ENCODE peak calls at places on chromosomes 4 and X, in six cellular contexts. O is PC-9, M is IMR-90, H is cardiac muscle cell, W is cardiac fibroblast, I is endothelial cell of umbilical vein. E is an unnamed sample.

GRCh38 chr4:15920723-15921591 is 17.6 kb downstream of the FGFBP1 start:
- DNase-seq in W (peak), M (peak), H (peak), I (peak), O (peak), E (peak)

GRCh38 chrX:51892921-51893745 is at the start of gene MAGED1:
- DNase-seq in H (peak), O (peak), M (peak), I (peak), W (peak), E (peak)

GRCh38 chr4:43066415-43066814 is 173.9 kb downstream of the GRXCR1 start:
- DNase-seq in I (no peak), W (no peak), M (no peak), H (no peak), O (no peak), E (no peak)

GRCh38 chr4:1765409-1766335 is 27.4 kb upstream of the FGFR3 start:
- DNase-seq in H (no peak), M (no peak), O (no peak), I (no peak), W (no peak), E (no peak)

GRCh38 chr4:2805712-2806391 is 13.0 kb downstream of the SH3BP2 start:
- DNase-seq in I (peak), O (peak), W (no peak), H (no peak), M (no peak), E (no peak)

GRCh38 chr4:5705672-5706310 is 2.6 kb downstream of the EVC2 start:
- DNase-seq in O (no peak), I (no peak), H (peak), M (no peak), W (peak), E (no peak)

GRCh38 chr4:84286048-84286447 is 213.0 kb downstream of the NKX6-1 start:
- DNase-seq in I (no peak), M (no peak), H (no peak), W (no peak), O (no peak), E (no peak)

GRCh38 chrX:83022020-83022419 is 486.1 kb upstream of the POU3F4 start:
- DNase-seq in M (no peak), H (no peak), W (peak), O (no peak), I (no peak), E (no peak)

GRCh38 chr4:157075811-157076577 is at the start of gene GLRB:
- DNase-seq in W (no peak), I (peak), O (no peak), H (peak), M (peak), E (no peak)

GRCh38 chr4:169225058-169225751 is 45.6 kb downstream of the SH3RF1 start:
- DNase-seq in I (peak), H (no peak), M (peak), O (peak), W (peak), E (peak)

GRCh38 chrX:105752334-105752733 is 70.0 kb upstream of the NRK start:
- DNase-seq in W (no peak), O (no peak), M (no peak), H (no peak), I (no peak), E (no peak)

GRCh38 chr4:1244081-1244977 is 4.6 kb downstream of the CTBP1 start:
- DNase-seq in I (no peak), W (no peak), M (no peak), H (no peak), O (no peak), E (no peak)

GRCh38 chr4:106496066-106496465 is 127.5 kb upstream of the GIMD1 start:
- DNase-seq in M (no peak), W (no peak), H (no peak), I (no peak), O (no peak), E (no peak)

GRCh38 chrX:153882086-153882498 is 3.9 kb downstream of the L1CAM start:
- DNase-seq in H (no peak), O (no peak), W (no peak), M (peak), I (no peak), E (no peak)
- TF ChIP-seq CTCF in H (no peak), O (no peak), W (no peak), M (no peak), I (no peak), E (no peak)

GRCh38 chr4:140373328-140374129 is at the start of gene SCOC:
- DNase-seq in M (peak), I (peak), H (peak), O (peak), W (peak), E (peak)

GRCh38 chr4:140367738-140368137 is 5.7 kb upstream of the SCOC start:
- DNase-seq in M (peak), H (no peak), I (peak), O (peak), W (peak), E (peak)

GRCh38 chr4:140368686-140369085 is 4.8 kb upstream of the SCOC start:
- DNase-seq in I (no peak), M (peak), O (no peak), H (no peak), W (no peak), E (no peak)

GRCh38 chr4:140374130-140374477 is 658 bp downstream of the SCOC start:
- DNase-seq in M (no peak), I (no peak), H (no peak), O (peak), W (no peak), E (peak)

DNA sequence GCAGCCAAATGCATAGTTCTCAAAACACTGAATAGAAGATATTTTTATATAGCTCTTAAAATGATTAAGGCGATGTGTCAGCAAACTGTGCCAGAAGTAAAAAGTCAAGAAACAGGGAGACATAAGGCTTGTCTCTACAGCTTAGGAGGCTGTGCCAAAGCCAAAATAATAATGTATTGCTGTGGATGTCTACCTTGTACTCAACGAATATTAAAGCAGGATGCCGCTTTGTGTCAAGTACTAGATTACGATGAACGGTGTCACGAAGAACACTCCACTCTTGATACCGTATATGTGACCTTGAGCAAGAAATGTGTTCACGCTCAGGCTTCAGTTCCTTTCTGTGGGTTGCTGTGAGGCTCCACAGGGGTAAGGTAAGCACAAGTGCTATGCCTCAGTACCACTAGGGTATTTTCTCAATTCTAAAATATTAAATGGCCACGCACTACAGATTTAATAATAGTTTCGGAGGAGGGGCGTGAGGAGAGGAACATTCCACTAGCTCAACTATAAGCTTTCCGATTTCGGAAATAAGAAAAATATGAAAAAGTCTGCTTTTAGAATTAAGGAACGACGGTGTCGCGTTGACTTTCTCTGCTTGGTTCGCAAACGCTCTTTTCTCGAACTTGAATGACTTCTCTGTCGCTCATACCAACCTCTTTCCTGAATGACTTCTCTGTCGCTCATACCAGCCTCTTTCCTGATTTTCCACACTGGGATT is 679 bp upstream of the SCOC start:
- DNase-seq in H (peak), M (peak), O (no peak), W (peak), I (no peak), E (peak)
- TF ChIP-seq CTCF in H (no peak), M (no peak), O (peak), W (peak), I (peak), E (peak)

DNA sequence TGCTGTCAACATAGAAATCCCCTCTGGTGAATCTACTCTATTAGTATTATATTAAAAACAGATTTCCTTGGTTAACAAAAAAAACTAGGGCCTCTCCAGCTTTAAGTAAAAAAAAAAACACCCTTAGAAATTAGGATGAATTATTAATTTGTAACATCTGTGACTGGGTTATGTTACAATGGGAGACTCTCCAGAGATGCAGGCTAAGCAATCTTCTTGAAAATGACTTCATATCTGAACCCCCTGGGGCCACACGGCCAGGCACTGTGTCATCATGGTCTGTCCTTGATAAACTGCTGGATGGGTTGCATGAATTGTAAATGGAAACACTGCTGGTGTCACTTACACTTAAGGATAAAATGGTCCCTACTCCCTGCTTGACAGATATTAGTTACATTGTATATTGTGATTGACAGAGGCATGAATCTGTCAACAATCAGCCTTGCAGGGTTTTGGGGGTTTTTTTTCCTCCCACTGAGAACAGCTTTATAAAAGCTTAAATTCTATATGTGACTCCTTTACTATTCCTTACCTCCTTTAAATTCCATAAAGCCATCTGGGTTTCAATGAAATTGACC is 49.1 kb downstream of the PRKG2 start:
- DNase-seq in H (no peak), W (peak), M (peak), I (no peak), O (no peak), E (peak)
- TF ChIP-seq CTCF in H (no peak), W (no peak), M (no peak), I (no peak), O (no peak), E (no peak)

GRCh38 chrX:50093627-50094026 is 107.2 kb downstream of the AKAP4 start:
- DNase-seq in H (no peak), O (no peak), M (no peak), W (no peak), I (no peak), E (no peak)

GRCh38 chrX:50097121-50097520 is 103.7 kb downstream of the AKAP4 start:
- DNase-seq in O (no peak), H (no peak), M (no peak), I (no peak), W (no peak), E (no peak)

GRCh38 chrX:50098749-50099148 is 102.1 kb downstream of the AKAP4 start:
- DNase-seq in I (no peak), M (no peak), W (no peak), O (no peak), H (no peak), E (no peak)

GRCh38 chrX:50100188-50100587 is 100.6 kb downstream of the AKAP4 start:
- DNase-seq in I (peak), O (no peak), H (peak), W (peak), M (no peak), E (peak)

GRCh38 chrX:50098241-50098640 is 102.6 kb downstream of the AKAP4 start:
- DNase-seq in M (no peak), O (no peak), I (no peak), H (no peak), W (no peak), E (no peak)
- TF ChIP-seq CTCF in M (no peak), O (no peak), I (no peak), H (no peak), W (no peak), E (no peak)

DNA sequence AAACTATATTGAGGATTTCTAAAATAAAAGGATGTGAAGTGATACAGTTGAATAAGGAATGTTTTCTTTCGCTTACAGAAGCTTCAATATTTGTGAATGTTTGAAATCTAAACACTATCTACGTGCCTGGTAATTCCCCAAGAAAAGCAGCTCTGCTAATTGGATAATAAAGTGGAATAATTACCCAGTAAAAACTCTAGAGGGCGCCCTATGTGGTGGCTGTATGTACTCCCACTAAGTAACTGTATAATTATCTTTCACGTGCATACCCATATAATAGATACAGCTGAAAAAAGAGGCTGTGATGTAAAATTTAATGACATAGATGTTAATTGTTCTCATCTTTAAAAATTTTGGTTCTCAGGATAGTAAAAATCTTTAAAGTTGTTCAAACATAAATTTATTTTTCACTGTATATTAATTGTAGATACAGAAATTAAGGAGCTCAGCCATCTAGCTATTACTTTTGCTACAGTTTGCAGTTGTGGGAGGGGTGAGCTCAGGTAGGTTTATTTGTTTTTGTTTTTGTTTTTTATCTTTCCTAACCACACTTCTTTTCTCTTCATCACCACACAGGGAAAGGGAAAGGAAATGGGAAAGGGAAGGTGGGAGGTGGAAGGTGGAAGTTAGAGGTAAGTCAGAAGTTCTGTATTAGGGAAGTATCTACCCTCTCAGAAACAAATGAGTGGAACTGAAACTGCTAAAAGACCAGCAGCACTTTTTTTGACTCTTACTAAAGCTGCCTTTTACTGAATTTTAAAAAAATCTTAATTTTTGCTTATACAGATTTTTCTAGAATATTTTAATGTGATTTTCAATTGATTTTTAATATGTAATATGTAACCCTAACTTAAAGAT is 151.7 kb upstream of the RPS6KA6 start:
- DNase-seq in M (peak), W (peak), H (peak), O (no peak), I (peak), E (peak)
- TF ChIP-seq CTCF in M (peak), W (peak), H (peak), O (peak), I (peak), E (peak)

DNA sequence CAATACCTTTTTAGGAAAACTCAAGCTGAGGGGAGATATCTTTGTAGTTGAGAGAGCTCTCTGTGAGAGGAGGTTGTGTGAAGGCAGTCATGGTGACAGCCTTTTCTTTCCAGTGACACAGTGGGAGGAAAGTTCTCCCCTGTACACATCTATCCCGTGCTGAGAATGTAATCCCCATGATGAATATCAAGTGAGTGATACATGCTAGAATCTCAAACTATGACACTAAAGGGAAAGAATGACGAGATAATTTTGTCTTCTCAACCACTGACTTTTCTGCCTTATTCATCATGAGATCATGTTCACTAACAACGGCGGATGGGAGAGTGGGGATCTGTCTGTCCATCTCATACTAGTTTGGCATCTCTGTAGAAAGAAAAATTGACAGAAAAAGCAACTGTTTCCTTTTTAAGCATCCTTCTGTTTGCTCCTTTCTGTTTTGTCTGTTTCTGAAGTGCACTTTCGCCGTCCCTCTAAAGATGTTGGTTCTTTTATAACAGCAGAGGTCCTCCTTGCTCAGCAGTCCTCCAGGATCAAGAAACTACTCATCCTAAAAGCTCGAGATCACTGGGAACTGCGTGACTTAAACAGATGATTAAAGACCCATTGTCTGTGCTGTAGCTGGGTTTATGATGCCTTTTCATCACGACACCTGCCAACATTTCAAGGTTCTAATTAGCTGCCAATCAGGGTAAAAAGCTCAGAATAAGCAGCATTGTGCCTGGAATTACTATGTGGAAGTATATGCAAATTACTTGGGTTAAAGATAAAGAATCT is 137.6 kb downstream of the DCK start:
- DNase-seq in M (peak), H (no peak), O (no peak), W (peak), I (no peak), E (peak)
- TF ChIP-seq CTCF in M (peak), H (no peak), O (no peak), W (no peak), I (no peak), E (peak)

DNA sequence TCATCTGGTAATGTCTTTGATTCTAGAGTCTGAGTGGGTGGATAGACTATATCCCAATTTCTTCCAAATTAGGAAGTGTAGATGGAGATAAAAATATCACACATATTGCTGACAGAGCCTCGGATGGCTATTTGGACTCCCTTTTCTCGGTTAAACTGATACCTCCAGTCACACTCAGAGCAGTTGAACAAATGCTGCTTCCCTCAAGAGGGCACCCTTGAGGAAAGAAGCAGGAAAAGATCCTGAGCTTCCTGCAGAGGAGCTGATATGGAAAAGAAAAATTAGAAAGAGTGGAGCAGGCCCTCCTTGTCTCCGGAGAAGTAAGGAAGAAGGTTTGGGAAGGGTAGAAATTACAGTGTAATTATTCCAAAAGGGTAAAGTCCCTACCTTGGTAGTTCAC is 96.2 kb upstream of the CCSER1 start:
- DNase-seq in I (peak), H (peak), W (no peak), O (no peak), M (no peak), E (no peak)
- TF ChIP-seq CTCF in I (no peak), H (no peak), W (no peak), O (no peak), M (no peak), E (no peak)

GRCh38 chr4:60868232-60868960 is 331.7 kb upstream of the ADGRL3 start:
- DNase-seq in W (no peak), I (no peak), M (no peak), O (no peak), H (no peak), E (no peak)

GRCh38 chr4:60863442-60863841 is 336.7 kb upstream of the ADGRL3 start:
- DNase-seq in H (no peak), W (no peak), I (no peak), M (no peak), O (no peak), E (no peak)

DNA sequence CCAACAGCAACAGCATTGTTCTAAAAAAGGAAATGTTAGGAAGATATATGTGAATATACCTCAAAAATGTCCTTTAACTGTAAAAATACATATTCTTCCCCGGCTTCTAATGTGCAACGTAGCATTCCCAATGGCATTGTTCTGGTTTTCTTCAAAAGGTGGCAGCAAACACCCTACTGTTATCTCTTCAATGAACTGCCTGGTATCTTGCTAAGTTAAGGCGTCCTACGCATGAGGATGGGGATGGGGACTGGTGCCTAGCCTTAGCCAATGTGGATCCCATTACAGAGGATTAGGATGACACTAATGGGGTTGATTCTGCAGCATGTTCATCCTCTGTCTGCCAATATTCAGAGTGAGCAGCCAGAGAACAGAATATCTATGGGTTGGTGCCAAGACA is 334.9 kb upstream of the ADGRL3 start:
- DNase-seq in I (no peak), H (peak), W (peak), O (no peak), M (no peak), E (no peak)
- TF ChIP-seq CTCF in I (no peak), H (peak), W (peak), O (no peak), M (no peak), E (no peak)

DNA sequence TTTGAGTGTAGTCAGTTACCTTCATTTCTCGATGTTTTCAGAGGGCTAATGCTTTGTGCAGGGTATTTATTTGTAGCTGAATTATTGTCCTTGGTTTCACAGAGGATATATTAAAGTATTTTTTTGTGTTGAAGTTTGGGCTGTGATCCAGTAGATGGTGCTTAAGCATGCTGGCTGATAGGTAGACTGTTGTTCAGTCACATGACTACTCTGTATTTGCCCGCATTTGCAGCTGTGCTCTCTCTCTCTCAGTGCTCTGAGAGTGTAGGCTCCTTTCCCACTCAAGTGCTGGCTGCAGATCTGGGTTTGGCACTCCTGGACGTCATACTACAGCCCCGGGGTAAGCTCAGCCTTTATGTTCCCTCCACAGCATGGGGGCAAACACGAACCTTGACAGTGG is 21.7 kb downstream of the RAB40AL start:
- DNase-seq in M (no peak), I (no peak), O (no peak), W (peak), H (no peak), E (no peak)
- TF ChIP-seq CTCF in M (no peak), I (no peak), O (no peak), W (no peak), H (no peak), E (no peak)